ENCODE peak calls at places on chromosomes 16 and 17, in eight cellular contexts. One of them, this sample, is unnamed.

GRCh38 chr17:61459968-61460718 is 7.9 kb downstream of the TBX4 start:
- DNase-seq in iris pigment epithelial cell: no peak
- DNase-seq in cardiac muscle cell: no peak
- DNase-seq in H54: no peak
- DNase-seq in sciatic nerve: peak
- DNase-seq in AG08396: no peak
- DNase-seq in gastrocnemius medialis: no peak
- DNase-seq in naive B cell: no peak
- DNase-seq in this sample: no peak

GRCh38 chr16:21163576-21163975 is 5.1 kb downstream of the LDAF1 start:
- DNase-seq in naive B cell: no peak
- DNase-seq in cardiac muscle cell: no peak
- DNase-seq in AG08396: no peak
- DNase-seq in gastrocnemius medialis: no peak
- DNase-seq in H54: no peak
- DNase-seq in iris pigment epithelial cell: no peak
- DNase-seq in sciatic nerve: no peak
- DNase-seq in this sample: no peak

GRCh38 chr17:76909971-76910760 is 42.0 kb downstream of the MGAT5B start:
- DNase-seq in H54: peak
- DNase-seq in iris pigment epithelial cell: peak
- DNase-seq in naive B cell: no peak
- DNase-seq in sciatic nerve: no peak
- DNase-seq in cardiac muscle cell: peak
- DNase-seq in gastrocnemius medialis: no peak
- DNase-seq in AG08396: peak
- DNase-seq in this sample: peak

GRCh38 chr16:35516551-35516950 is 2057.1 kb downstream of the TP53TG3F start:
- DNase-seq in H54: no peak
- DNase-seq in cardiac muscle cell: no peak
- DNase-seq in AG08396: no peak
- DNase-seq in naive B cell: no peak
- DNase-seq in gastrocnemius medialis: no peak
- DNase-seq in sciatic nerve: no peak
- DNase-seq in iris pigment epithelial cell: no peak
- DNase-seq in this sample: no peak

GRCh38 chr16:83085660-83086059 is 458.9 kb downstream of the CDH13 start:
- DNase-seq in cardiac muscle cell: no peak
- DNase-seq in AG08396: no peak
- DNase-seq in iris pigment epithelial cell: no peak
- DNase-seq in naive B cell: no peak
- DNase-seq in H54: no peak
- DNase-seq in gastrocnemius medialis: no peak
- DNase-seq in sciatic nerve: no peak
- DNase-seq in this sample: no peak

GRCh38 chr16:30903596-30903995 is 7.2 kb downstream of the CTF1 start:
- DNase-seq in H54: no peak
- DNase-seq in sciatic nerve: no peak
- DNase-seq in naive B cell: no peak
- DNase-seq in iris pigment epithelial cell: no peak
- DNase-seq in AG08396: peak
- DNase-seq in gastrocnemius medialis: peak
- DNase-seq in cardiac muscle cell: peak
- DNase-seq in this sample: no peak

GRCh38 chr16:50802958-50803357 is 61.1 kb downstream of the CYLD start:
- DNase-seq in gastrocnemius medialis: no peak
- DNase-seq in sciatic nerve: no peak
- DNase-seq in cardiac muscle cell: no peak
- DNase-seq in naive B cell: no peak
- DNase-seq in iris pigment epithelial cell: no peak
- DNase-seq in AG08396: no peak
- DNase-seq in H54: no peak
- DNase-seq in this sample: no peak

GRCh38 chr16:11342021-11342855 is 3.0 kb upstream of the RMI2 start:
- DNase-seq in AG08396: no peak
- DNase-seq in gastrocnemius medialis: no peak
- DNase-seq in cardiac muscle cell: no peak
- DNase-seq in sciatic nerve: no peak
- DNase-seq in iris pigment epithelial cell: no peak
- DNase-seq in naive B cell: no peak
- DNase-seq in H54: no peak
- DNase-seq in this sample: no peak

GRCh38 chr17:55263565-55264272 is 1.0 kb upstream of the HLF start:
- DNase-seq in iris pigment epithelial cell: no peak
- DNase-seq in gastrocnemius medialis: no peak
- DNase-seq in H54: no peak
- DNase-seq in cardiac muscle cell: no peak
- DNase-seq in sciatic nerve: no peak
- DNase-seq in naive B cell: no peak
- DNase-seq in AG08396: no peak
- DNase-seq in this sample: no peak

GRCh38 chr16:24572069-24572468 is 32.7 kb downstream of the RBBP6 start:
- DNase-seq in iris pigment epithelial cell: no peak
- DNase-seq in naive B cell: no peak
- DNase-seq in cardiac muscle cell: no peak
- DNase-seq in sciatic nerve: no peak
- DNase-seq in AG08396: no peak
- DNase-seq in gastrocnemius medialis: no peak
- DNase-seq in H54: no peak
- DNase-seq in this sample: no peak

GRCh38 chr16:11495066-11495407 is 91.7 kb downstream of the LITAF start:
- DNase-seq in sciatic nerve: no peak
- DNase-seq in iris pigment epithelial cell: no peak
- DNase-seq in gastrocnemius medialis: no peak
- DNase-seq in cardiac muscle cell: no peak
- DNase-seq in naive B cell: no peak
- DNase-seq in AG08396: no peak
- DNase-seq in H54: no peak
- DNase-seq in this sample: no peak

GRCh38 chr16:84117482-84117843 is 721 bp upstream of the MBTPS1 start:
- DNase-seq in gastrocnemius medialis: no peak
- DNase-seq in iris pigment epithelial cell: peak
- DNase-seq in cardiac muscle cell: no peak
- DNase-seq in sciatic nerve: no peak
- DNase-seq in naive B cell: no peak
- DNase-seq in H54: no peak
- DNase-seq in AG08396: peak
- DNase-seq in this sample: no peak

GRCh38 chr17:50428831-50429424 is 2.9 kb downstream of the ACSF2 start:
- DNase-seq in sciatic nerve: no peak
- DNase-seq in iris pigment epithelial cell: no peak
- DNase-seq in H54: no peak
- DNase-seq in gastrocnemius medialis: peak
- DNase-seq in AG08396: no peak
- DNase-seq in naive B cell: no peak
- DNase-seq in cardiac muscle cell: no peak
- DNase-seq in this sample: no peak

GRCh38 chr17:40738553-40738952 is 16.6 kb downstream of the KRT25 start:
- DNase-seq in AG08396: no peak
- DNase-seq in naive B cell: no peak
- DNase-seq in iris pigment epithelial cell: no peak
- DNase-seq in sciatic nerve: no peak
- DNase-seq in cardiac muscle cell: no peak
- DNase-seq in H54: no peak
- DNase-seq in gastrocnemius medialis: no peak
- DNase-seq in this sample: no peak

GRCh38 chr17:50267074-50267841 is 7.0 kb upstream of the TMEM92 start:
- DNase-seq in iris pigment epithelial cell: no peak
- DNase-seq in AG08396: peak
- DNase-seq in sciatic nerve: peak
- DNase-seq in H54: no peak
- DNase-seq in cardiac muscle cell: peak
- DNase-seq in gastrocnemius medialis: no peak
- DNase-seq in naive B cell: no peak
- DNase-seq in this sample: peak

GRCh38 chr16:57711-58110 is 4.1 kb downstream of the SNRNP25 start:
- DNase-seq in cardiac muscle cell: no peak
- DNase-seq in H54: no peak
- DNase-seq in gastrocnemius medialis: no peak
- DNase-seq in naive B cell: no peak
- DNase-seq in AG08396: peak
- DNase-seq in sciatic nerve: no peak
- DNase-seq in iris pigment epithelial cell: peak
- DNase-seq in this sample: no peak

GRCh38 chr17:68260051-68260762 is 12.4 kb downstream of the AMZ2 start:
- DNase-seq in gastrocnemius medialis: no peak
- DNase-seq in naive B cell: no peak
- DNase-seq in iris pigment epithelial cell: peak
- DNase-seq in AG08396: no peak
- DNase-seq in cardiac muscle cell: no peak
- DNase-seq in H54: no peak
- DNase-seq in sciatic nerve: no peak
- DNase-seq in this sample: no peak

GRCh38 chr16:16997349-16997748 is 473.4 kb downstream of the XYLT1 start:
- DNase-seq in naive B cell: no peak
- DNase-seq in gastrocnemius medialis: no peak
- DNase-seq in H54: no peak
- DNase-seq in cardiac muscle cell: no peak
- DNase-seq in AG08396: no peak
- DNase-seq in iris pigment epithelial cell: no peak
- DNase-seq in sciatic nerve: no peak
- DNase-seq in this sample: no peak